ENCODE peak calls at places on chromosomes 7 and 10, in ten cellular contexts. I is dorsolateral prefrontal cortex; M is A549; X is right atrium auricular region; K is OCI-LY7; J is testis; W is IMR-90; F is ascending aorta; D is CD8-positive, alpha-beta T cell; L is spleen. A is an unnamed sample.

GRCh38 chr10:110410329-110411046 is 87.2 kb upstream of the DUSP5 start:
- DNase-seq in J (no peak), F (peak), M (peak), X (no peak), D (no peak), W (peak), I (no peak), L (no peak), K (no peak), A (no peak)

GRCh38 chr7:122886357-122887081 is at the start of gene CADPS2:
- DNase-seq in M (peak), L (peak), F (peak), W (peak), X (peak), I (peak), D (no peak), J (peak), K (no peak), A (no peak)

GRCh38 chr10:6050801-6051445 is 11.2 kb downstream of the IL2RA start:
- DNase-seq in X (peak), F (peak), M (peak), L (peak), D (peak), I (no peak), J (peak), K (peak), W (peak), A (peak)

GRCh38 chr10:31011017-31011659 is 20.5 kb downstream of the ZNF438 start:
- DNase-seq in W (no peak), F (no peak), J (no peak), D (no peak), I (no peak), M (no peak), X (no peak), K (no peak), L (no peak), A (no peak)

GRCh38 chr7:44772867-44773266 is 23.6 kb upstream of the PPIA start:
- DNase-seq in K (peak), J (no peak), D (no peak), I (no peak), F (no peak), M (peak), W (no peak), X (no peak), L (no peak), A (no peak)

GRCh38 chr7:39741942-39742623 is 118.7 kb downstream of the RALA start:
- DNase-seq in L (no peak), J (peak), F (no peak), W (peak), M (peak), X (no peak), D (peak), K (no peak), I (no peak), A (peak)

GRCh38 chr7:37489703-37490102 is 41.0 kb upstream of the ELMO1 start:
- DNase-seq in X (no peak), W (no peak), I (no peak), L (no peak), F (no peak), D (no peak), K (no peak), J (no peak), M (no peak), A (no peak)

GRCh38 chr10:104321716-104322415 is 16.4 kb downstream of the ITPRIP start:
- DNase-seq in J (no peak), I (no peak), L (no peak), D (no peak), K (peak), M (no peak), X (no peak), W (no peak), F (no peak), A (peak)

GRCh38 chr7:87628780-87629569 is 777 bp downstream of the RUNDC3B start:
- DNase-seq in X (no peak), M (peak), J (peak), W (no peak), L (peak), I (no peak), F (no peak), D (peak), K (no peak), A (peak)

GRCh38 chr7:22647451-22648257 is 79.3 kb upstream of the IL6 start:
- DNase-seq in J (no peak), D (no peak), M (no peak), L (no peak), X (no peak), K (no peak), I (no peak), W (peak), F (no peak), A (no peak)

GRCh38 chr10:11810313-11810766 is 12.8 kb upstream of the PROSER2 start:
- DNase-seq in F (no peak), W (peak), J (no peak), K (no peak), M (peak), D (no peak), I (no peak), L (no peak), X (no peak), A (no peak)

GRCh38 chr7:106126170-106126938 is 14.2 kb upstream of the SYPL1 start:
- DNase-seq in W (peak), F (no peak), I (no peak), J (no peak), K (no peak), M (peak), L (no peak), X (no peak), D (peak), A (peak)

GRCh38 chr10:33216661-33217427 is 117.6 kb downstream of the NRP1 start:
- DNase-seq in K (no peak), M (peak), I (no peak), J (no peak), F (no peak), X (no peak), W (no peak), L (no peak), D (no peak), A (no peak)

GRCh38 chr10:46232666-46233065 is 54.1 kb upstream of the ANTXRL start:
- DNase-seq in J (no peak), W (no peak), X (peak), D (no peak), M (no peak), I (no peak), F (no peak), L (peak), K (no peak), A (no peak)

GRCh38 chr7:149125189-149125863 is 798 bp downstream of the ZNF425 start:
- DNase-seq in M (no peak), X (no peak), I (no peak), L (no peak), K (peak), F (no peak), D (no peak), W (no peak), J (no peak), A (no peak)

GRCh38 chr7:86444245-86444644 is 199.5 kb upstream of the GRM3 start:
- DNase-seq in W (no peak), M (no peak), J (no peak), L (no peak), I (no peak), F (no peak), X (no peak), K (no peak), D (no peak), A (no peak)

GRCh38 chr7:143372070-143372469 is 9.1 kb upstream of the ZYX start:
- DNase-seq in K (peak), J (peak), I (peak), X (no peak), D (peak), F (no peak), M (no peak), W (no peak), L (peak), A (peak)
- TF ChIP-seq CTCF in K (no peak), J (no peak), I (peak), X (no peak), D (peak), F (no peak), M (no peak), W (no peak), L (no peak), A (no peak)

DNA sequence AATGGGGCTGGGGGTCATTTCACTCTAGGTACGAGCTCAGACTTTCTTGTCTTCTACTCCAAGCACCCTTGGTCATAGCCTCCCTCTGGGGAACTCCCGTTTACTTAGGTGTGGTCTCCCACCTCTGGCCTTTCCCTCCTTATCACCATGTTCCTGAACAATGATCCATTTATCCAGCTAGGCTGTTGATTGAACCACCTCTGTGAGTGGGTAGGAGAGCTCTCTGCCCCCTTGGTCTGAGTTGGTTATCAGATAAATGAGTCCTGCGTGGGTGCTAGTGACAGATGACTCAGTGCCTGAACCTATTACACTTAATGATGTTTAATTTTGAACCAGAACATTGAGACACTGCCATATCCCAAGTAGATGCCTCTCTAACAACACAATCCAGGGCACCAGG is 9.4 kb downstream of the BLNK start:
- DNase-seq in X (no peak), L (no peak), W (no peak), D (no peak), K (no peak), F (no peak), J (no peak), I (no peak), M (no peak), A (no peak)
- H3K27ac ChIP-seq in X (no peak), L (no peak), W (no peak), D (no peak), K (peak), F (no peak), J (no peak), I (no peak), M (no peak), A (no peak)

DNA sequence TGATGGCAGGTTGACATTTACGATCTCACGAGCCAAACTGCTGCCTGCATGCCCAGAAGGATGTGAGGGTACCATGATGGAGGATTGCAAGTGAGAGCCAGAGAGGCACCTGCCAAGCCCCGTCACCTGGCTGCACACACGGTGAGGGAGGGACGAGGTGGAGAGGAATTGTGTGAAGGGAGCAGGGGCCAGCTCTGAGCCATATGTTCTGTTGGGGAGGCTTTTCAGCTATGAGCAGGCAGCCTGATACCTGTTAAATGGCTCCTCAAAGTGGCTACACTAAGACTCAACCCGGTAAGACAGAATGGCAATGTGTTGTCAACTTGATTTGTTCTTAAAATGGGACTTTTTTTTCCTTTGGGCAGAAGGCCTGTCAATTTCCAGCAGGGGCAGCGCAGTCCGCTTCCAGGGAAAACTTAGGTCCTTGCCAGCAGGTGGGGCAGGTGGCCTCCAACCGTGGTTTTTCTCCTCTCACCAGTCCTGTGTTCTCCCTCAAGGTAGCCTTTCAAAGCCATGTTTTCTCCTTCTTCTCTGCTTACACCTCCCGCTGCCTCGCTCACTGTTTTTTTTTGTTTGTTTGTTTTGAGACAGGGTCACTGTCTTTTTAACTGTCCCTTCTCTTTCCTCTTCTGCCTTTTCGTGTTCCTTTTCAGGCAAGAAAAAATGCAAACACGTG is 57.7 kb upstream of the ZNRF2 start:
- DNase-seq in X (no peak), J (no peak), W (no peak), M (peak), I (no peak), L (no peak), K (no peak), D (no peak), F (no peak), A (no peak)
- TF ChIP-seq CTCF in X (no peak), J (no peak), W (no peak), M (peak), I (no peak), L (no peak), K (peak), D (no peak), F (no peak), A (no peak)

GRCh38 chr7:31853380-31853779 is 166.4 kb downstream of the PPP1R17 start:
- DNase-seq in J (no peak), I (no peak), F (no peak), W (peak), K (no peak), D (no peak), X (no peak), L (no peak), M (no peak), A (no peak)
- H3K27ac ChIP-seq in J (no peak), I (no peak), F (no peak), W (no peak), K (no peak), D (no peak), X (no peak), L (no peak), M (no peak), A (no peak)

GRCh38 chr7:157522189-157522588 is 185.4 kb downstream of the DNAJB6 start:
- DNase-seq in L (peak), K (no peak), W (no peak), X (peak), F (no peak), J (peak), I (peak), M (no peak), D (no peak), A (no peak)
- TF ChIP-seq CTCF in L (no peak), K (no peak), W (no peak), X (no peak), F (no peak), J (no peak), I (no peak), M (no peak), D (no peak), A (no peak)

GRCh38 chr10:114140036-114140435 is 34.0 kb downstream of the CCDC186 start:
- DNase-seq in X (no peak), F (no peak), I (no peak), D (no peak), M (no peak), J (no peak), W (no peak), K (no peak), L (no peak), A (no peak)
- H3K27ac ChIP-seq in X (no peak), F (no peak), I (no peak), D (no peak), M (no peak), J (no peak), W (no peak), K (no peak), L (no peak), A (no peak)

GRCh38 chr10:8182841-8183240 is 128.4 kb downstream of the GATA3 start:
- DNase-seq in W (no peak), D (no peak), J (no peak), X (no peak), L (no peak), K (no peak), F (no peak), I (no peak), M (no peak), A (no peak)
- TF ChIP-seq CTCF in W (no peak), D (no peak), J (no peak), X (no peak), L (no peak), K (no peak), F (no peak), I (no peak), M (no peak), A (no peak)

GRCh38 chr7:158705234-158705890 is 758 bp upstream of the NCAPG2 start:
- DNase-seq in W (no peak), L (no peak), M (no peak), D (peak), I (no peak), K (no peak), F (no peak), J (no peak), X (no peak), A (no peak)

GRCh38 chr7:158704524-158705233 is at the start of gene NCAPG2:
- DNase-seq in L (peak), F (peak), W (peak), D (peak), J (peak), M (peak), I (peak), K (peak), X (peak), A (peak)

GRCh38 chr7:158707610-158708009 is 3.0 kb upstream of the NCAPG2 start:
- DNase-seq in I (no peak), W (no peak), D (no peak), J (peak), X (no peak), L (no peak), M (peak), F (no peak), K (peak), A (no peak)

GRCh38 chr7:158706710-158707590 is 2.3 kb upstream of the NCAPG2 start:
- DNase-seq in D (no peak), F (no peak), I (no peak), W (no peak), X (no peak), J (no peak), M (no peak), L (peak), K (no peak), A (no peak)

DNA sequence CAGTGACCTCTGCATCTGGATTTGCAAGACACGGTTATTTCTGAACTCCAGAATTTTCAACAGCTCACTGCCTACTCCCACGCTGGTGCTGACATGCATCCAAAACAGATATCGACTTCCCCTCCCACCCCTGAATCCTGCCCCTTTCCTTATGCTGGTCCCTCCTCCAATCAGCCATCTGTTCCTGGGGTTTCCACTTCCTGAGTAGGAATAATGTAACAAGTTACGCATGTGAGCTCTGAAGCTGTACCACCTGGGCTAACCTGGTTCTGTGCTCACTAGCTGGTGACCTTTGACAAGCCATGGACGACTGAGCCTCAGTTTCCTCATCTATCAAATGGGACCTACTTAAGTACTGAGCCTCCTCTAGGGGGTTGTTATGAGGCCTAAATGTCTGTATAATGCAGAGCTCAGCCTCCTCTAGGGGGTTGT is 1.7 kb upstream of the NCAPG2 start:
- DNase-seq in K (no peak), X (no peak), M (no peak), J (no peak), F (no peak), I (no peak), D (no peak), W (no peak), L (no peak), A (no peak)
- H3K27ac ChIP-seq in K (no peak), X (no peak), M (no peak), J (no peak), F (no peak), I (no peak), D (no peak), W (no peak), L (no peak), A (no peak)